ENCODE peak calls at places on chromosomes 6 and 20, in five cellular contexts. X is fibroblast of pulmonary artery, V is psoas muscle, O is PC-3, Z is Peyer's patch. L is an unnamed sample.

GRCh38 chr20:5714261-5715041 is 35.8 kb upstream of the SHLD1 start:
- DNase-seq in O (peak; percentile 76), X (peak; percentile 94), Z (no peak), V (no peak), L (no peak)

GRCh38 chr6:23003671-23004598 is 434.6 kb downstream of the HDGFL1 start:
- DNase-seq in Z (no peak), O (no peak), X (peak; percentile 70), V (no peak), L (no peak)

GRCh38 chr20:48025061-48025515 is 239.8 kb upstream of the SULF2 start:
- DNase-seq in O (peak; percentile 47), V (peak; percentile 69), X (peak; percentile 88), Z (no peak), L (no peak)

GRCh38 chr6:14865609-14866100 is 380.2 kb upstream of the JARID2 start:
- DNase-seq in O (no peak), X (peak; percentile 49), Z (no peak), V (no peak), L (no peak)

GRCh38 chr6:37624606-37625574 is 72.8 kb downstream of the MDGA1 start:
- DNase-seq in Z (peak; percentile 86), O (peak; percentile 67), X (no peak), V (peak; percentile 53), L (no peak)

GRCh38 chr6:82843291-82843885 is 222.3 kb downstream of the UBE3D start:
- DNase-seq in X (no peak), O (no peak), V (no peak), Z (no peak), L (no peak)

GRCh38 chr20:43800186-43800585 is 73.4 kb upstream of the GTSF1L start:
- DNase-seq in X (no peak), Z (no peak), O (no peak), V (no peak), L (no peak)

GRCh38 chr6:148874698-148875293 is 128.0 kb downstream of the UST start:
- DNase-seq in Z (no peak), O (no peak), X (peak; percentile 50), V (no peak), L (no peak)

GRCh38 chr20:38633577-38634093 is 32.0 kb downstream of the ARHGAP40 start:
- DNase-seq in V (no peak), Z (peak; percentile 56), X (peak; percentile 57), O (peak; percentile 76), L (peak; percentile 82)

GRCh38 chr20:38434310-38434741 is 802 bp downstream of the SNHG17 start:
- DNase-seq in O (no peak), X (peak; percentile 28), Z (peak; percentile 57), V (no peak), L (no peak)

GRCh38 chr6:44672838-44673237 is 285.3 kb downstream of the CDC5L start:
- DNase-seq in Z (no peak), X (no peak), V (no peak), O (peak; percentile 93), L (no peak)

DNA sequence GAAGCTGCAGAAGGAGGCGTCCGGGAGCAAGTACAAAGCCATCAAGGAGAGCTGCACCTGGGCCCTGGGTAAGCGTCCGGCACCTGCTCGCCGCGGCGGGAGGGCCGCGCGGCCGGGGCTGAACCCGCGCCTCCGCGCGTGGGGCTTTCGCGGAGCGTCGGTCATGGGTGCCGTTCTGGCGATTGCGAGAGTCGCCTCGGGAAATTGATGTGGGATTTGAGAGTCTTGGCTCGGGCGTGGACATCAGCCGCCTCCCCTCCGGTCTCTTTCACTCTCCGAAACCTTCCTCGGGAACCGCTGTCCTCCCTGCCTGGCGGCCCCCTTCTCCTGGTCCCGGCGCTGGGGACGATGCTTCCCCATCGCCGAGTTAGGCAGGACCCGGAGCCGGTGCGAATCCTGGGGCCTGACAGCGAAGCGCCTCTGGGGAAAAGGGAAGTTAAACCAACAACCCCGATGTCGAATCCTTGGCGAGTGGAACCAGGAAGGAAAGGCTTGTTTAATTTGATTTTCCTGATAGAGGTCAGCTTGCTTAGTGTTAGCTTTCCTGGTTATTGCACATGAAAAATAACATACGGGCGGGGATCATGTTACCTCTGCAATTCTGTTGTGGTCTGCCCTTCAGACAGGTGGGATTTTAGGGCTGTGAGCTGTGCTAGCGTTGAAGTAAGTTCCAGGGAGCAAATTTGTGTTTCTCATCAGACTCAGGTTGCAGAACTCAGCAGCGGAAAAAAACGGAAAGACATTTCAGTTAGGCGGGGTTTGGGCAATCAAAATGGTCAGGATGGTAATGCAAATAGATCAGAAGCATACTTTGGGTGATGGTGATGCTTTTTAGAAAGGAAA is 586 bp downstream of the ARFGEF3 start:
- DNase-seq in V (no peak), X (no peak), O (peak; percentile 19), Z (peak; percentile 64), L (no peak)
- TF ChIP-seq CTCF in V (no peak), X (no peak), O (no peak), Z (no peak), L (no peak)

GRCh38 chr20:62466806-62467537 is 8.8 kb downstream of the GATA5 start:
- DNase-seq in O (no peak), Z (no peak), V (no peak), X (no peak), L (no peak)

GRCh38 chr20:62464080-62464770 is 11.6 kb downstream of the GATA5 start:
- DNase-seq in V (no peak), O (no peak), Z (no peak), X (no peak), L (no peak)

GRCh38 chr20:62466071-62466760 is 9.6 kb downstream of the GATA5 start:
- DNase-seq in X (no peak), O (no peak), Z (no peak), V (no peak), L (no peak)

GRCh38 chr20:62462976-62463592 is 12.7 kb downstream of the GATA5 start:
- DNase-seq in Z (no peak), X (no peak), O (no peak), V (no peak), L (no peak)

DNA sequence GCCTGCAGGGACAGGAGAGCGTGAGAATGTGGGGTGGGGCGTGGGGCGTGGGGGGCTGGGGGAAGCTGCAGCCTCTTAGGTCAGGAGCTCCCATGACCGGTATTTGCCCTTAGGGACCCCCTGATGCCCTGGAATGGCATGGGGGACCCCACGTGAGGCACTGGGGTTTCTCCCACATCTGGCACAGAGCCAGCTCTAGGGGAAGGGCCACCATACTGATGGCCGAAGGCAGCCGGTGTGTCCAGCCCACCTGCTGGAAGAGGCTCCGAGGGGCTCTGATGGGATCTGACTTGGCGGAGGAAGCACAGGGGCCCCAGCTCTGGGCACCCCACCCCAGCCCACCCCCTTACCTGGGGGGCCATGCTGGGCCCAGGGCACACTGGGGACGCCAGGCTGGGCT is 10.8 kb downstream of the GATA5 start:
- DNase-seq in X (no peak), V (no peak), O (no peak), Z (no peak), L (no peak)
- TF ChIP-seq CTCF in X (no peak), V (no peak), O (no peak), Z (no peak), L (no peak)

GRCh38 chr20:1964659-1965405 is 29.0 kb downstream of the PDYN start:
- DNase-seq in V (no peak), O (no peak), Z (no peak), X (peak; percentile 8), L (no peak)
- TF ChIP-seq CTCF in V (no peak), O (no peak), Z (no peak), X (peak; percentile 20), L (no peak)

DNA sequence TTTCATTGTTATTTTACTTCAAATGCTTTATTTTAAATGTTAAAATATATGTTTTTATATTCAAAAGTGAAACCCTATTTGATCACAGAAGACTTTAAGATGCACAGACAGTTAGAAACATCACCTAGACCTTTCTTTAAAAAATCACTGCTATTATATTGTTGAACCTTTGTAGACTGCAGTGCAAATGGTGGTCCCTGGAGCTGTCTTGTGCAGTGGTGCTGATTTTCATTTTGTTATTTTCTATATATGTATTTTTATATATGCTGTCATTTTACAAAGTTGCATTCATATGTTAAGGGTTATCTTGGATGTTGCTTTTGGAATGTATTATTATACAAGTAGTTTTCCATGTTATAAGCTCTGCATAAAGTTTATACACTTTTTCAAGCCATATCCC is 18.7 kb upstream of the HLA-B start:
- DNase-seq in O (no peak), V (no peak), X (no peak), Z (no peak), L (no peak)
- TF ChIP-seq CTCF in O (no peak), V (no peak), X (no peak), Z (no peak), L (no peak)

L was measured in neural crest cell.